ENCODE peak calls at places on chromosomes 2 and 18, in six cellular contexts. P is upper lobe of left lung, A is K562, V is GM12878, Q is A549, S is HepG2. O is an unnamed sample. For H3K4me1, the result is how much of the 10 kb centered on the place peaks cover.

GRCh38 chr2:148545387-148546256 is 98.9 kb upstream of the EPC2 start:
- ATAC-seq in S (no peak), Q (no peak), V (no peak), A (peak), P (peak), O (no peak)

GRCh38 chr2:162591403-162592083 is 247.0 kb downstream of the KCNH7 start:
- ATAC-seq in V (peak), A (no peak), P (no peak), Q (no peak), S (no peak), O (no peak)

GRCh38 chr18:10403675-10404074 is 50.8 kb upstream of the APCDD1 start:
- ATAC-seq in P (no peak), V (no peak), S (no peak), Q (no peak), A (no peak), O (no peak)

GRCh38 chr2:237057893-237058300 is 27.8 kb upstream of the COPS8 start:
- ATAC-seq in P (no peak), Q (no peak), A (no peak), V (peak), S (no peak), O (no peak)

GRCh38 chr2:179528576-179529069 is 264.0 kb upstream of the SESTD1 start:
- ATAC-seq in Q (no peak), V (no peak), S (no peak), P (no peak), A (no peak), O (no peak)

GRCh38 chr2:176653856-176654443 is 384.7 kb downstream of the MTX2 start:
- ATAC-seq in P (peak), V (peak), A (peak), Q (peak), S (peak), O (peak)

GRCh38 chr2:230097841-230098240 is 29.1 kb upstream of the SLC16A14 start:
- ATAC-seq in S (no peak), A (no peak), Q (no peak), V (no peak), P (no peak), O (no peak)

GRCh38 chr2:69209482-69209881 is 177.5 kb downstream of the GFPT1 start:
- ATAC-seq in S (no peak), A (no peak), V (no peak), Q (no peak), P (no peak), O (no peak)

GRCh38 chr2:152372438-152372984 is 37.5 kb downstream of the FMNL2 start:
- ATAC-seq in P (no peak), V (no peak), Q (no peak), A (no peak), S (peak), O (no peak)

GRCh38 chr18:75170022-75170789 is 38.7 kb downstream of the PTGR3 start:
- ATAC-seq in Q (no peak), A (peak), S (peak), V (peak), P (no peak), O (no peak)

GRCh38 chr2:230408244-230408842 is 7.7 kb upstream of the SP100 start:
- ATAC-seq in Q (no peak), V (no peak), A (no peak), P (peak), S (no peak), O (peak)

GRCh38 chr2:64685430-64685829 is 31.7 kb upstream of the SERTAD2 start:
- ATAC-seq in Q (no peak), A (no peak), S (peak), V (no peak), P (no peak), O (no peak)

GRCh38 chr2:64540615-64541014 is 16.5 kb downstream of the AFTPH start:
- ATAC-seq in A (no peak), P (no peak), S (no peak), V (peak), Q (no peak), O (no peak)

GRCh38 chr2:228401065-228401912 is 219.8 kb upstream of the SPHKAP start:
- ATAC-seq in V (peak), A (no peak), S (no peak), Q (no peak), P (no peak), O (no peak)

GRCh38 chr18:13315000-13315399 is 96.4 kb downstream of the LDLRAD4 start:
- ATAC-seq in V (no peak), Q (no peak), S (no peak), A (no peak), P (no peak), O (no peak)

GRCh38 chr2:28362991-28363521 is 29.6 kb upstream of the FOSL2 start:
- ATAC-seq in S (no peak), V (no peak), Q (no peak), P (no peak), A (no peak), O (no peak)

GRCh38 chr2:10030311-10030736 is 13.0 kb upstream of the KLF11 start:
- ATAC-seq in P (no peak), V (no peak), Q (no peak), A (peak), S (peak), O (no peak)

GRCh38 chr2:222360146-222360545 is 61.3 kb upstream of the PAX3 start:
- ATAC-seq in S (no peak), A (no peak), Q (no peak), V (no peak), P (no peak), O (no peak)

GRCh38 chr2:22904126-22904684 is 480.8 kb upstream of the KLHL29 start:
- ATAC-seq in Q (peak), V (peak), P (peak), S (peak), A (peak), O (no peak)

GRCh38 chr2:121640380-121641326 is 8.6 kb downstream of the CLASP1 start:
- ATAC-seq in V (peak), A (peak), S (peak), P (no peak), Q (peak), O (no peak)

GRCh38 chr2:186919272-186919671 is 70.3 kb upstream of the ZSWIM2 start:
- ATAC-seq in V (no peak), A (peak), P (peak), S (no peak), Q (peak), O (no peak)

GRCh38 chr2:43070676-43071491 is 155.5 kb downstream of the ZFP36L2 start:
- ATAC-seq in V (no peak), A (peak), S (peak), Q (no peak), P (peak), O (peak)

GRCh38 chr2:179559108-179559806 is 294.6 kb upstream of the SESTD1 start:
- ATAC-seq in P (no peak), V (no peak), A (no peak), Q (no peak), S (no peak), O (no peak)

GRCh38 chr2:43486604-43487003 is 109.2 kb downstream of the THADA start:
- ATAC-seq in A (no peak), P (peak), Q (no peak), V (no peak), S (no peak), O (peak)

DNA sequence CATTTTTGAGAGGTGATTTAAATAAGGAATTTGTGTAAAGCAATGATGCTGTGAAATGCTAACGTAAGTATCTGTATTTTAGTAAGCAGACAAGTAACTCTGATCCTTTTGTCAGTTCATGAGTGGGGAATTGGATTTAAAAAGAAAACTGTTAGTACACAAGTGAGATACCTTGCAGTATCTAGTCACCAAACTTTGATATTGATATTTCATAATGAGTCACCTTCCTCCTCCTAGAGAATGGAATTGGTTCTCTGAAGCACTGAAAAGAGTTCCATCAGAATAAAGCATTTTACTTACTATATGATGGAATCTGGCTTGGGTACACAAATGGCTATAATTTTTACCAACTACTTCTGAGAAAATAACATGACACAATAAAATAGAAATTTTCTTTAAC is 232.2 kb downstream of the ZNF804A start:
- ATAC-seq in V (no peak), Q (no peak), P (no peak), S (no peak), A (no peak), O (no peak)
- TF ChIP-seq POLR2A in V (no peak), Q (no peak), P (no peak), S (no peak), A (no peak), O (no peak)

DNA sequence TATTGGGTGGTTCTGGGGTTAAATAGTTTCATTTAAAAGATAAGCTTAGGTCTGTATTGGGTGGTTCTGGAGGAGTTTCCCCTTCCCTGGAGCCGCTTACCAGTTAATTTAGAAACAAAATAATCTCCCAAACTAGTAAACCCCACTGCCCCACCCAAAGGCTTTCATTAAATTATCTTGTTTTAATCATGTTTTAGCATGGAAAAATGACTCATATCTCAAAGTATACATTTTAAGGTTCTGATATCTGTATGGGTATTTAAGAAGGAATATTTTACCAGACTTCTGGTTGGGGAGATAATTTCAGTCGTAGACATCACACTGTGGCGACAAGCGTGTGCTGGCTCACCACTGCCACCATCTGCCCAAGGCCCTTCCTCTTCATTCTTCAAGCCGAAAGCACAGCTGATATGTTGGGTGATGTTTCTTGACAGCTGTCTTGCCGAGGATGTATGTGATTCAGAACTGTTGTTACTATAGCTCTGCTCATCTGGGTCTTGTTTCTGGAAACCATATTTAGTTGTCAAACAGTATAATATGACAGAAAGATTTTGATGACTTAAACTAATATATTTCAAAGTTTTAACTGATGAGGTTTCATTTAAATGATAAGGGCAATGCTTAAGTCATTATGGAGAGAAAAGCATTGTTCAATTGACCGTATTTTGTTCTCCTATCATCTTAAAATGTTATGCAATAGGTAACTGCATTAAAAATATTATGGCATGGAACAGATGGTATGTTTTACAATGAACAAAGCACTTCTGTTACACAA is 5.1 kb downstream of the FIGLA start:
- ATAC-seq in S (peak), A (peak), Q (peak), V (peak), P (no peak), O (no peak)
- TF ChIP-seq EP300 in S (no peak), A (peak), Q (no peak), V (no peak), P (no peak), O (no peak)

GRCh38 chr2:172100080-172101007 is 2.4 kb downstream of the DLX2 start:
- ATAC-seq in Q (no peak), S (no peak), V (no peak), P (no peak), A (no peak), O (no peak)

GRCh38 chr2:172098287-172098649 is 4.4 kb downstream of the DLX2 start:
- ATAC-seq in P (no peak), S (no peak), V (no peak), A (no peak), Q (no peak), O (no peak)

GRCh38 chr2:172101008-172101706 is 1.5 kb downstream of the DLX2 start:
- ATAC-seq in S (no peak), P (no peak), Q (no peak), A (no peak), V (no peak), O (no peak)

GRCh38 chr2:172098650-172099471 is 3.8 kb downstream of the DLX2 start:
- ATAC-seq in Q (peak), P (peak), S (peak), A (peak), V (peak), O (peak)

DNA sequence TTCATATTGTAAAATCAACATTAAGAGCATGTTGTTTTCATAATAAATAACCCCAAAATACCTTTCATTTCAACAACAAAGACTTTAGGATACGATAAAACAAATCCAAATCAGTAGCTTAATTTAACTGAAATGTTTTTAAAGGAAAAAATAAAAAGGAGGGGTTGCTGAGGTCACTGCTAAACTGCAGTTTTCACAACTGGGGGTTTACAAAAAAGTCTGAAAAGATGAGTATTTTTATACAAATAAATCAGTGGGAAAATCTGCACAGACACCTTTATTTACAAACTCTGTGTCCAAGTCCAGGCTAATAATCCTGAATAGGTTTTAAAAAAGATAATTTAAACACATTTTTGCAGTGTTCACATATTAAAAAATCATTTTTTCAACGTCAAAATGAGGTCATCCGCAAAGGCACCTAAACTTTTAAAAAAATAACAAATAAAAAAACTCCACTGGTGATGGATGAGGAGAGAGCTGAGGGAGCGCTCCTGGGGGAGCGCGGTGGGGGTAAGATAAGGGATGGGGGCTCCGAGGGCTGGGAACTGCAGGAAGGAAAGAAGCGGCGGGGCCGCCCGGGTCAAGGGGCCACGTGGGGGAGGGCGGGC is 3.1 kb downstream of the DLX2 start:
- ATAC-seq in V (no peak), S (no peak), Q (no peak), P (no peak), A (no peak), O (no peak)
- H3K4me1 ChIP-seq in V (under half), S (half or more), Q (under half), P (half or more), A (half or more), O (under half)

GRCh38 chr18:24014062-24014985 is at the start of gene TTC39C:
- ATAC-seq in S (peak), Q (peak), V (peak), A (peak), P (peak), O (peak)
- TF ChIP-seq POLR2A in S (no peak), Q (peak), V (peak), A (no peak), P (peak), O (peak)

DNA sequence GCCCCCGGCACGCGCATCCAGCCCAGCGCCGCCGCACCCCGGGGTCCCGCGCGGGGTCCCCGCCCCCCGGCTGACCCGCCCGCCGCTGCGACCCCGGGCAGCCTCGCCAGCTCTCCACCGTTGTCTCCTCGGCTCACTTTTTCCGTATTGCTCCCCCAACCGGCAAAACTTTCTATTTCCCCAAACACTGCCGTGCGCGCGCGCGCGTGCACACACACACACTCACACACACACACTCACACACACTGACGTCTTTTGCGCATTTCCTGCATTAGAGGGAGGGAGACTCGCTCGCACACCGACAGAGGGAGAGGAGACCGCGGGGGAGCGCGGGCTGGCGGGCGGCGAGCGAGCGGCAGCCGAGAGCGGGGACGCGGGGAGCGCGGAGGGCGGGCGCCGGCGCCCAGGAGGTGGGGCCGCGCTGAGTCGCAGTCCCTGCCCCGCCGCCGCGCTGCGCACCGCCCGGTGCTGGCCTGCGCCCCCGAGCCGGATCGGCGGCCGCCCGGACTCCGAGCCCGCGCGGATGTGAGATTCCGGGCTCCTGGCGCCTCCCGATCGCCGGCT is 542 bp upstream of the PRKCE start:
- ATAC-seq in V (peak), P (peak), Q (peak), S (peak), A (peak), O (peak)
- TF ChIP-seq EP300 in V (peak), P (no peak), Q (peak), S (peak), A (no peak), O (no peak)

GRCh38 chr2:134131681-134132486 is 122.0 kb upstream of the MGAT5 start:
- ATAC-seq in S (no peak), A (peak), Q (no peak), P (no peak), V (no peak), O (no peak)

GRCh38 chr2:134133622-134134312 is 120.1 kb upstream of the MGAT5 start:
- ATAC-seq in V (no peak), A (no peak), Q (peak), P (no peak), S (no peak), O (no peak)

GRCh38 chr2:134134827-134135226 is 119.0 kb upstream of the MGAT5 start:
- ATAC-seq in A (no peak), V (no peak), S (no peak), Q (no peak), P (no peak), O (no peak)

GRCh38 chr2:134134313-134134706 is 119.6 kb upstream of the MGAT5 start:
- ATAC-seq in S (no peak), V (no peak), Q (no peak), A (no peak), P (no peak), O (no peak)

DNA sequence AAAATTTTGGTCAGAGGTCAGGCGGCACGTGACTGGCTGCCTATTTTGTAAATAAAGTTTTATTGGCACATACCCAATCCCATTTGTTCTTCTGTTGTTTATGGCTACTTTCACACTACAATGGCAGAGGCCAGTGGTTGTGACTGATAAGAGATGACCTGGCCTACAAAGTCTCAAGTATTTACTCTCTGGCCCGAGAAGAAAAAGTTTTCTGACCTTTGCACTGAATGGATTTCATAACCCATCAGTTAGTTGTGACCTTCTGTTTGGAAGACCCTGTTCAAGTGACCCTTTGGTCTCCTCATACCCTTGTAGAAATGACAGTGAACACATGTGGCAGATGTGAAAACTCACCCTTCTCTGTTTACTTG is 121.4 kb upstream of the MGAT5 start:
- ATAC-seq in S (peak), V (no peak), A (peak), P (no peak), Q (no peak), O (no peak)
- H3K4me1 ChIP-seq in S (half or more), V (under half), A (under half), P (under half), Q (under half), O (under half)

DNA sequence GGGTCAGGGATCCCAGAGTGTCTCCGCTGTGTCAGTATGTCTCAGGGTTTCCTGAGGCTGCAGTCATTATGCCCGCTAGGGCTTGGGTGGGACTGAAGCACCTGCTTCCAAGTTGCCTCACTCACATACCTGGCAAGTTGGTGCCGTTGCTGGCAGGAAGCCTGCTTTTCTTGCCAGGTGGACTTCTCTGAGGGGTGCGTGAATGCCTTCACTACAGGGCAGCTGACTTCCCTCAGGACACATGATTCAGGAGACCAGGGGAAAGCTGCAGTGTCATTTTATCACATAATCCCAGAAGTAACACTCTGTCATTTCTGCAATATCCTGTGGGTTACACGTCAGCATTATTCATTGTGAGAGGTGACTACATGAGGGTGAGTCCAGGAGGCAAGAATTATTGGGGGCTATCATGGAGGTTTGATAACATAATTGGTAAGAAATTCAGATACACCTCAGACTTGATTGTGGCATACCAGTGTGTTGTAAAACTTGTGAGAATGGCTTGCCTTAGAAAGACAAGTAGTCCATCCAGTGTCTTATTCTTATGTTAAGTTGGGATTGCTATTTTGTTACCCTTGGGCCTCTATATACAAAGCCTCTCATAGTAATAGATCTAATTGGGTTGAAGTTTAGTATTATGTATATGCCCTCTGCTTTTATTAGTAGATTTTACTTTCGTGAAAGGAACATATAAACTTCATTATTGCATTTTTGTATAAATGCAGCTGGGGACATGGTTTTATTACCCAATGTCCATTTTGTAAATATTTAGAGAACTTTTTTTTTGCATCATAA is 44.1 kb downstream of the NEDD4L start:
- ATAC-seq in P (peak), A (peak), Q (no peak), S (no peak), V (peak), O (no peak)
- TF ChIP-seq POLR2A in P (peak), A (no peak), Q (no peak), S (no peak), V (no peak), O (no peak)

O was measured in gastroesophageal sphincter.